ENCODE peak calls at places on chromosome 7, in seven cellular contexts. S is thyroid gland, C is suprapubic skin, D is heart left ventricle, M is ovary, X is right lobe of liver, V is A549. U is an unnamed sample.

GRCh38 chr7:65381742-65382141 is 8.1 kb downstream of the ZNF92 start:
- DNase-seq in S (no peak), C (no peak), D (no peak), M (no peak), X (no peak), V (no peak), U (no peak)

GRCh38 chr7:28830831-28831230 is 127.3 kb downstream of the TRIL start:
- DNase-seq in S (no peak), C (no peak), D (no peak), M (no peak), X (no peak), V (no peak), U (no peak)

GRCh38 chr7:15820319-15820718 is 133.8 kb upstream of the MEOX2 start:
- DNase-seq in S (no peak), C (no peak), D (no peak), M (no peak), X (no peak), V (no peak), U (no peak)

GRCh38 chr7:106418094-106418493 is 133.3 kb upstream of the NAMPT start:
- DNase-seq in S (no peak), C (no peak), D (no peak), M (no peak), X (no peak), V (no peak), U (peak; percentile 59)

GRCh38 chr7:2069472-2069860 is 163.3 kb downstream of the MAD1L1 start:
- DNase-seq in S (no peak), C (no peak), D (no peak), M (no peak), X (no peak), V (no peak), U (no peak)

GRCh38 chr7:18337425-18337824 is 158.1 kb upstream of the HDAC9 start:
- DNase-seq in S (no peak), C (no peak), D (no peak), M (no peak), X (no peak), V (no peak), U (no peak)

GRCh38 chr7:94696981-94697670 is 41.2 kb upstream of the SGCE start:
- DNase-seq in S (peak; percentile 17), C (peak; percentile 71), D (peak; percentile 38), M (peak; percentile 83), X (no peak), V (peak; percentile 55), U (peak; percentile 63)

GRCh38 chr7:30143748-30144251 is 9.0 kb downstream of the MTURN start:
- DNase-seq in S (no peak), C (no peak), D (no peak), M (no peak), X (no peak), V (no peak), U (no peak)

GRCh38 chr7:28862876-28863275 is 95.3 kb downstream of the TRIL start:
- DNase-seq in S (no peak), C (no peak), D (no peak), M (no peak), X (no peak), V (no peak), U (no peak)

GRCh38 chr7:143383642-143383957 is 2.5 kb downstream of the ZYX start:
- DNase-seq in S (no peak), C (no peak), D (no peak), M (no peak), X (peak; percentile 39), V (no peak), U (no peak)

GRCh38 chr7:119783799-119784198 is 489.2 kb upstream of the KCND2 start:
- DNase-seq in S (peak; percentile 32), C (no peak), D (no peak), M (no peak), X (no peak), V (no peak), U (no peak)

GRCh38 chr7:130906575-130906974 is 172.6 kb upstream of the KLF14 start:
- DNase-seq in S (no peak), C (no peak), D (no peak), M (no peak), X (no peak), V (no peak), U (no peak)

GRCh38 chr7:130902755-130903357 is 168.8 kb upstream of the KLF14 start:
- DNase-seq in S (no peak), C (no peak), D (no peak), M (no peak), X (no peak), V (no peak), U (no peak)

GRCh38 chr7:130904031-130904757 is 170.2 kb upstream of the KLF14 start:
- DNase-seq in S (no peak), C (no peak), D (no peak), M (no peak), X (peak; percentile 76), V (peak; percentile 80), U (no peak)

GRCh38 chr7:130903358-130903974 is 169.5 kb upstream of the KLF14 start:
- DNase-seq in S (no peak), C (no peak), D (no peak), M (no peak), X (no peak), V (no peak), U (no peak)

DNA sequence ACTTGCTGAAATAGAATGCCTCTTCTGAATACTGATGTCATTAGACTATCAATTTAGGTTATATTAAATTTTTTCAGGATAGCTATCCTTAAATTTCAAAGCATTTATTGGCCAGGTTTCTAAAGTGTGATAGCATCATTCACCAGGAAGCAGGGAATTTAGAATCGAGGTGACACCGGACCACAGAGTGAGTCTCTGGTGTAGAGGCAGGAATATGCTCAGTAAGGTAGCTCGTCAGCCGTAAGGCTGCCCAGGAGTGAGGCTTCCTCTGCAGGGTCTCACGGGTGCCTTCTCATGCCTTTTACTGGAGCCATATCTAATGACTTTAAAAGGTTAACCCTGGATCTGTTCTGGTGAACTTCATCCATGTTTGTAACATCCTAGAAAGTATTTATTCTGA is 170.8 kb upstream of the KLF14 start:
- DNase-seq in S (no peak), C (no peak), D (no peak), M (no peak), X (no peak), V (no peak), U (no peak)
- TF ChIP-seq POLR2A in S (no peak), C (no peak), D (no peak), M (no peak), X (no peak), V (no peak), U (no peak)

DNA sequence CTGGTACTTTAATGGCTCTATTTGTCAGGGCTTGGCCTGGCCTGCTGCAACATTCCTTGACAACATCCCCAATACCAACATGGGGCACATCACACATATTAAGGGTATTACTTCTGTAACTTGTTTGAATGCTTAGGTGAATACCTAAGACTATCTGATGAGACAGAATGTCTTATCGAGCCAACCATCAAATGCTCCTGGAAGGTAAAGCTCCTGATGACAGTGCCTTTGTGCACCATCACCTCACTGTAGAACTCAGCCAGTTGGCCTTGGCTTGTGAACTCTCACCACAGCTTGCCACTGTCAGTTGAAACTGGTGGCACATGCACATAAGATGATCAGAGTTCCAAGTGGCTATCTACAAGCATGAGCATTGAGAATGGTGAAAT is 3.7 kb upstream of the MYO1G start:
- DNase-seq in S (no peak), C (no peak), D (no peak), M (no peak), X (no peak), V (no peak), U (no peak)
- TF ChIP-seq POLR2A in S (no peak), C (no peak), D (no peak), M (no peak), X (no peak), V (no peak), U (no peak)

GRCh38 chr7:129438281-129438838 is 4.1 kb downstream of the STRIP2 start:
- DNase-seq in S (no peak), C (no peak), D (no peak), M (no peak), X (no peak), V (no peak), U (no peak)

GRCh38 chr7:129436335-129436923 is 2.2 kb downstream of the STRIP2 start:
- DNase-seq in S (no peak), C (no peak), D (no peak), M (no peak), X (no peak), V (no peak), U (no peak)

GRCh38 chr7:129437190-129437589 is 3.0 kb downstream of the STRIP2 start:
- DNase-seq in S (no peak), C (no peak), D (no peak), M (no peak), X (no peak), V (no peak), U (no peak)

GRCh38 chr7:129439963-129440625 is 5.9 kb downstream of the STRIP2 start:
- DNase-seq in S (no peak), C (no peak), D (no peak), M (no peak), X (no peak), V (no peak), U (no peak)

DNA sequence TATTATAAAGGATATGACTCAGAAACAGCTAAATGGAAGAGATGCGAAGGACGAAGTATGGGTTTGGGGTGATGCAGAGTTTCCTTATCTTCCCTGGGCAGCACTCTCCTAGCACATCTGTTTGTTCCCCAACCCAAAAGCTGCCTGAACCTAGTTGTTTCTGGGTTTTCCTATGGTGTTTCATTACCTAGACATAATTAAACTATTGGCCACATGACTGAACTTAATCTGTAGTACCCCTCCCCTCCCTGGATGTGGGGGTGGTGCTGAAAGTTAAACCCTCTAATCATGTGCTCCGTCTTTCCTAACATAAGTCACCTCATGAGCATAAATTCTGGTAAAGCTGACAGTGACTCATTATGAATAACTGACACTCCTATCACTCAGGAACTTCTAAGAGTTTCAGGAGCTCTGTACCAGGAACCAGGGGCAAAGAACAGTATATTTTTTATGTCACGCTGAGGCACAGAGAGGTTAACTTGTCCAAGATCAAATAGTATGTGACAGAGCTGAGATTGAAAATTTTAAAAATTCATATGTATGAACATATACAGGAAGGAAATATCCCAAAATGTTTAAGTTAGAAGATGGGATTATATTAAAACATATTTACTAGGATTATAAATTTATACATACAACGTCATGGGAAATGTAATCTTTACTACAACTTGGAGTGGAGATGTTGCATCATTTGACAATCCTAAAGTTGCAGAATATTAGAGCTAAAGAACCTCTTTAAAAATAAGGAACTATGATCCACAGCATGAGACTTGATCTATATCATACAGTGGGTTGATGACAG is 4.8 kb downstream of the STRIP2 start:
- DNase-seq in S (no peak), C (no peak), D (no peak), M (no peak), X (no peak), V (peak; percentile 58), U (no peak)
- TF ChIP-seq POLR2A in S (no peak), C (no peak), D (no peak), M (no peak), X (no peak), V (no peak), U (no peak)

GRCh38 chr7:101075646-101076045 is 9.6 kb upstream of the TRIM56 start:
- DNase-seq in S (no peak), C (no peak), D (no peak), M (no peak), X (no peak), V (no peak), U (no peak)
- TF ChIP-seq POLR2A in S (no peak), C (no peak), D (no peak), M (no peak), X (no peak), V (no peak), U (no peak)

U was measured in lower leg skin.